ENCODE peak calls at places on chromosome 16, in five cellular contexts. V is IMR-90, L is breast epithelium, Y is brain microvascular endothelial cell, D is WERI-Rb-1. G is an unnamed sample.

GRCh38 chr16:30494709-30495108 is 22.2 kb downstream of the ITGAL start:
- DNase-seq in V (no peak), L (no peak), Y (no peak), D (no peak), G (no peak)

GRCh38 chr16:84836234-84836647 is 16.5 kb downstream of the CRISPLD2 start:
- DNase-seq in V (peak; percentile 100), L (peak; percentile 96), Y (peak; percentile 100), D (no peak), G (peak; percentile 99)

GRCh38 chr16:2751577-2752034 is 832 bp upstream of the SRRM2 start:
- DNase-seq in V (no peak), L (no peak), Y (no peak), D (peak; percentile 87), G (no peak)

GRCh38 chr16:85176541-85177447 is 64.5 kb upstream of the CIBAR2 start:
- DNase-seq in V (peak; percentile 52), L (no peak), Y (no peak), D (no peak), G (no peak)

GRCh38 chr16:52552643-52553042 is 5.7 kb upstream of the TOX3 start:
- DNase-seq in V (no peak), L (no peak), Y (no peak), D (no peak), G (no peak)

GRCh38 chr16:72434159-72434558 is 262.2 kb upstream of the PMFBP1 start:
- DNase-seq in V (peak; percentile 47), L (no peak), Y (no peak), D (no peak), G (peak; percentile 50)

GRCh38 chr16:62445909-62446308 is 409.7 kb upstream of the CDH8 start:
- DNase-seq in V (no peak), L (no peak), Y (no peak), D (no peak), G (no peak)

GRCh38 chr16:2818278-2818876 is 1.3 kb downstream of the PRSS21 start:
- DNase-seq in V (no peak), L (no peak), Y (no peak), D (no peak), G (no peak)

GRCh38 chr16:76277099-76278030 is at the start of gene CNTNAP4:
- DNase-seq in V (no peak), L (no peak), Y (no peak), D (peak; percentile 6), G (no peak)

GRCh38 chr16:27406729-27407128 is 4.8 kb downstream of the IL21R start:
- DNase-seq in V (no peak), L (no peak), Y (no peak), D (no peak), G (no peak)

GRCh38 chr16:83744521-83744981 is 63.2 kb upstream of the HSBP1 start:
- DNase-seq in V (peak; percentile 7), L (peak; percentile 30), Y (peak; percentile 31), D (no peak), G (peak; percentile 37)

GRCh38 chr16:31273187-31273586 is 13.4 kb downstream of the ITGAM start:
- DNase-seq in V (no peak), L (no peak), Y (no peak), D (no peak), G (no peak)

GRCh38 chr16:2698996-2699750 is 16.9 kb downstream of the KCTD5 start:
- DNase-seq in V (no peak), L (no peak), Y (no peak), D (no peak), G (no peak)

GRCh38 chr16:88722784-88723506 is 16.6 kb downstream of the CTU2 start:
- DNase-seq in V (no peak), L (no peak), Y (no peak), D (no peak), G (no peak)

GRCh38 chr16:67842509-67843342 is 606 bp downstream of the THAP11 start:
- DNase-seq in V (peak; percentile 46), L (peak; percentile 30), Y (peak; percentile 41), D (peak; percentile 54), G (peak; percentile 77)

GRCh38 chr16:9007177-9007794 is 43.6 kb upstream of the USP7 start:
- DNase-seq in V (peak; percentile 84), L (no peak), Y (peak; percentile 43), D (no peak), G (peak; percentile 47)

GRCh38 chr16:87389245-87389644 is 2.9 kb upstream of the MAP1LC3B start:
- DNase-seq in V (no peak), L (no peak), Y (no peak), D (peak; percentile 49), G (no peak)

GRCh38 chr16:8859913-8860881 is 8.6 kb downstream of the CARHSP1 start:
- DNase-seq in V (peak; percentile 79), L (peak; percentile 55), Y (peak; percentile 40), D (no peak), G (peak; percentile 77)

GRCh38 chr16:35733278-35733965 is 2274.0 kb downstream of the TP53TG3F start:
- DNase-seq in V (no peak), L (no peak), Y (no peak), D (no peak), G (no peak)

GRCh38 chr16:21117567-21117966 is 33.1 kb downstream of the DNAH3 start:
- DNase-seq in V (no peak), L (no peak), Y (no peak), D (no peak), G (no peak)

GRCh38 chr16:70250748-70251650 is 741 bp downstream of the EXOSC6 start:
- DNase-seq in V (peak; percentile 35), L (no peak), Y (peak; percentile 11), D (peak; percentile 59), G (peak; percentile 39)

GRCh38 chr16:80972611-80973010 is 34.1 kb downstream of the CMC2 start:
- DNase-seq in V (no peak), L (no peak), Y (no peak), D (no peak), G (no peak)

GRCh38 chr16:970766-971581 is at the start of gene LMF1:
- DNase-seq in V (peak; percentile 79), L (peak; percentile 93), Y (peak; percentile 73), D (peak; percentile 89), G (peak; percentile 97)

GRCh38 chr16:85380002-85380395 is 233.1 kb upstream of the GSE1 start:
- DNase-seq in V (no peak), L (no peak), Y (no peak), D (no peak), G (no peak)

GRCh38 chr16:67082891-67083290 is 26.9 kb upstream of the PHAF1 start:
- DNase-seq in V (peak; percentile 22), L (no peak), Y (no peak), D (no peak), G (no peak)

GRCh38 chr16:19599968-19600716 is 44.6 kb downstream of the VPS35L start:
- DNase-seq in V (no peak), L (no peak), Y (no peak), D (peak; percentile 12), G (no peak)

GRCh38 chr16:68999114-68999513 is 106.3 kb upstream of the HAS3 start:
- DNase-seq in V (no peak), L (no peak), Y (no peak), D (no peak), G (no peak)

GRCh38 chr16:27779719-27780161 is 229.8 kb downstream of the KATNIP start:
- DNase-seq in V (peak; percentile 46), L (peak; percentile 30), Y (peak; percentile 25), D (no peak), G (peak; percentile 33)

GRCh38 chr16:87956169-87956770 is 5.0 kb downstream of the BANP start:
- DNase-seq in V (peak; percentile 83), L (no peak), Y (peak; percentile 45), D (no peak), G (peak; percentile 55)

GRCh38 chr16:88743693-88744519 is 37.6 kb downstream of the CTU2 start:
- DNase-seq in V (peak; percentile 55), L (peak; percentile 58), Y (peak; percentile 37), D (peak; percentile 59), G (peak; percentile 86)

GRCh38 chr16:57635266-57636097 is 7.1 kb downstream of the ADGRG1 start:
- DNase-seq in V (no peak), L (no peak), Y (no peak), D (no peak), G (no peak)
- H3K4me3 ChIP-seq in V (no peak overlapping the region), L (no peak overlapping the region), Y (no peak overlapping the region), D (no peak overlapping the region), G (no peak overlapping the region)

GRCh38 chr16:11355862-11356261 is 10.6 kb downstream of the RMI2 start:
- DNase-seq in V (no peak), L (no peak), Y (no peak), D (no peak), G (no peak)
- H3K4me3 ChIP-seq in V (no peak overlapping the region), L (no peak overlapping the region), Y (no peak overlapping the region), D (no peak overlapping the region), G (no peak overlapping the region)

DNA sequence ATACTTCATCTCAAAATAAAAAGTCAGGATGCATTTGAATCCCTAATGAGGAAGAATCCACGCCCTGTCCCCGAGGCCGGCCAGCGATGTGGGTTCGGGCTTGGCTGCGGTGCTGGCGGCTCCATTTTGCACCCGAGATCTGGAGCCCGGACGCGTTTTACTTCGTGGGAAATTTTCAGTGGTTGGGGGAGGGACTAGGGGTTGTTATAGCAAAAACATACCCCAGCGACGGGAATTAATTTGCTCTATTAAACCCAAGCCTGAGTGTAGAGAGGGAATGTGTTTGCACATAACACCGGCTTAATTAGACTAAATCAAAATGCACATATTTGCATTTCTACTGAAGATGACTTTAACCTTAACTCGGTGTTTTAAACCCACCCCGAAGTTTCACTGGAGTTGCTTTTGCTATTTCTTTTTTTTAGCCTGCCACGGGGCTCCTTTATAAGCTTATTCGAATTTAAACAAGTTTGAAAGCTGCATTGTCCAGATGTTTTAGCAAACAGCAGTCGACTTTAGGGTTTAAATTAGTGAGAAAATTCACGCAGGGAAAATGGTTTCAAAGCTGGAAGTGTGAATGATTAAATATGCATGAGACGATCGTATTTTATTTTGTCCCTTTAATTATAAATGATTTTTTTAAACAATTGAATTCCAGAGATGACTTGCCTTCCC is 4.9 kb downstream of the IRX5 start:
- DNase-seq in V (no peak), L (no peak), Y (no peak), D (no peak), G (no peak)
- H3K4me3 ChIP-seq in V (no peak overlapping the region), L (peak overlapping the region; percentile 95), Y (no peak overlapping the region), D (no peak overlapping the region), G (peak overlapping the region; percentile 77)

GRCh38 chr16:65070831-65071230 is 51.0 kb downstream of the CDH11 start:
- DNase-seq in V (peak; percentile 99), L (peak; percentile 38), Y (peak; percentile 99), D (no peak), G (peak; percentile 98)
- H3K4me3 ChIP-seq in V (no peak overlapping the region), L (peak overlapping the region; percentile 31), Y (peak overlapping the region; percentile 2), D (no peak overlapping the region), G (no peak overlapping the region)

DNA sequence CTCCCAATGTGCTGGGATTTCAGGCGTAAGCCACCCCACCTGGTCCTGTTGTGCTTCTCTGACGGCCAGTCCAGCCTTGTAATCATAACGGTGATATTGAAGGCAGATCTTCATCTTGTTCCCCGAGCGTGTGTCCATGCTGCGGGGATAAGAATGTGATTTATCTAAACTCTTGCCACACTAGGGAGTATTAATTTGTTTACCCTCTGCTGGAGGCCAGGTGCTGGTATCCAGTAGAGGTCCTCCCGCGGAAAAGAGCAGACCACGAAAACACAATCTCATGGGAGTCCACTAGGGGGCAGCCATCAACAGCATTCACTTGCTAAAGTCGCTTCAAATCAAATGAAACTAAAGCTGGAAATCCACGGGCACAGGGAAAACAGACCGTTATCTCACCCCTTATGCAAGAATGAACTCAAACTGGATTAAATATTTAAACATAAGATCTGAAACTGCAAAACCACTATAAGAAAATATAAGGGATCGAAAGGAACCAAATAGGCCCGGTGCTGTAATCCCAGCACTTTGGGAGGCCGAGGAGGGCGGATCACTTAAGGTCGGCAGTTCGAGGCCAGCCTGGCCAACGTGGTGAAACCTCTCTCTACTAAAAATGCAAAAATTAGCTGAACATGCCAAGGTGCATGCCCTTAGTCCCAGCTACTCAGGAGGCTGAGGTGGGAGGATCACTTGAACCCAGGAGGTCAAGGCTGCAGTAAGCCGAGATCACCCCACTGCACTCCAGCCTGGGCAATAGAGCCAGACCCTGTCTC is 22.3 kb upstream of the RBBP6 start:
- DNase-seq in V (peak; percentile 85), L (peak; percentile 75), Y (peak; percentile 84), D (peak; percentile 89), G (peak; percentile 67)
- H3K4me3 ChIP-seq in V (no peak overlapping the region), L (peak overlapping the region; percentile 53), Y (no peak overlapping the region), D (no peak overlapping the region), G (no peak overlapping the region)

G was measured in foreskin fibroblast.